ENCODE peak calls at places on chromosomes 6 and 20, in seven cellular contexts. B, M, H, C, L, V and Q are unnamed samples.

GRCh38 chr20:45419188-45420091 is 3.5 kb downstream of the PIGT start:
- DNase-seq in H (peak), B (peak), M (no peak), V (peak), L (peak), C (peak), Q (peak)

GRCh38 chr6:137489410-137490371 is 4.5 kb downstream of the OLIG3 start:
- DNase-seq in M (peak), V (no peak), H (no peak), L (peak), B (no peak), C (no peak), Q (no peak)

GRCh38 chr6:33993653-33994052 is 152.2 kb downstream of the GRM4 start:
- DNase-seq in L (no peak), C (no peak), B (no peak), V (no peak), M (no peak), H (no peak), Q (no peak)

GRCh38 chr20:61880706-61881105 is 185.0 kb downstream of the TAF4 start:
- DNase-seq in L (no peak), B (no peak), V (no peak), H (no peak), M (no peak), C (no peak), Q (no peak)

GRCh38 chr6:44278774-44279697 is 8.8 kb downstream of the TMEM151B start:
- DNase-seq in H (no peak), C (no peak), B (no peak), M (no peak), L (no peak), V (no peak), Q (no peak)

GRCh38 chr6:104955491-104955890 is 1.4 kb upstream of the LIN28B start:
- DNase-seq in M (no peak), L (no peak), B (no peak), C (no peak), V (no peak), H (no peak), Q (no peak)

GRCh38 chr20:41509801-41510200 is 108.4 kb downstream of the CHD6 start:
- DNase-seq in M (no peak), B (no peak), L (peak), H (no peak), V (peak), C (peak), Q (peak)

GRCh38 chr20:13302647-13303425 is 81.8 kb downstream of the ISM1 start:
- DNase-seq in L (peak), V (no peak), B (no peak), M (no peak), H (peak), C (no peak), Q (no peak)

GRCh38 chr20:34951252-34951651 is 4.4 kb downstream of the GSS start:
- DNase-seq in C (no peak), V (no peak), M (no peak), L (no peak), H (no peak), B (no peak), Q (no peak)

GRCh38 chr20:38935285-38935684 is 9.1 kb downstream of the FAM83D start:
- DNase-seq in M (no peak), L (peak), C (no peak), V (no peak), H (peak), B (no peak), Q (no peak)

GRCh38 chr20:39067526-39068216 is 105.5 kb downstream of the DHX35 start:
- DNase-seq in V (no peak), L (peak), H (no peak), C (no peak), B (no peak), M (no peak), Q (no peak)

GRCh38 chr20:36445847-36446246 is 95.5 kb upstream of the MYL9 start:
- DNase-seq in B (no peak), V (no peak), L (no peak), C (no peak), M (no peak), H (no peak), Q (no peak)

GRCh38 chr20:45456632-45457031 is 12.9 kb upstream of the WFDC2 start:
- DNase-seq in M (no peak), L (no peak), V (no peak), C (no peak), H (no peak), B (no peak), Q (no peak)

GRCh38 chr6:88380618-88381288 is 214.6 kb upstream of the CNR1 start:
- DNase-seq in B (no peak), L (no peak), M (no peak), H (no peak), V (no peak), C (no peak), Q (no peak)

GRCh38 chr6:110537208-110538123 is 61.1 kb upstream of the SLC22A16 start:
- DNase-seq in H (peak), M (no peak), L (peak), B (no peak), C (no peak), V (no peak), Q (no peak)

DNA sequence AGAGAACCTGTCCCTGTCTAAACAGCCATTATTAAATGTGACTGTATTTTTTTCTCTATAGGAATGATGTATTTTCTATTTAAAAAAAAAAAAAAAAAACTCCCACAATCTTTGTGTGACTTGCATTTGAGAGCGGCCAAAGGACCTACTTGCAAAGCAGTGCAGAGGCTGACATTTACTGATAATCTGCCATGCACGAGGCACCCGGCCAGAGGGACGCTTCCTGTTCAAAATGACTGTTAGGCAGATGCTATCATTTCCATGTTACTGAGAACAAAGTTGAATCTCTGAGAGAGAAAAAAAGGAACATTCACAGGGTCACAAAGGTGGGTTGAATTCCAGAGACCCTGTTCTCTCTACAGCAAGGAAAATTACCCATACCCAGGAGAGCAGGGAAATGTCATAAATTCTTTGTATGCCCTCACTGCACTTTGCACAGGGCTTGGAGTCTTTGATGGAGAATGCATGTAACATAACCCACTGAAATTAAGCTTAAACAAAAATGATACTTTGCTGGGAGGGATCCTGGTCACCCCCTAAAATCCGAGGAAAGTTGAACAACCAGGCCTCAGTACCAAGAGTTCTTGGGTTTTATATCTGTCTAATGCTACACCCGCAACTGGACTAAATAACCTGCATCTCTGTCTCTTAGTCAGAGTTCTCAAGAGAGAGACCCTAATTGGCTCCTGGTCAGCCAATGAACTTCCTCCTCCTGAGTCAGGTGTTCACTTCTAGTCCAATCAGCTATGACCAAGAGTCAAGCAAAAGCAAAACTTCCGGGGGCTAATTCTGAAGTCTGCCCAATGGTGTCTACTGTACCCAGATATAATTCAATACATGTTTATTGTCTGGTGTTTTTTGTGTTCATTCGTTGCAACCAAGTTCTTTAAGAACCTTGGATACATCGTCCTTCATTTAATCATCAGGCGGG is 61.2 kb downstream of the GCLC start:
- DNase-seq in M (no peak), B (peak), V (peak), L (peak), C (peak), H (no peak), Q (peak)
- H3K4me3 ChIP-seq in M (no peak), B (no peak), V (no peak), L (no peak), C (no peak), H (no peak), Q (peak)

DNA sequence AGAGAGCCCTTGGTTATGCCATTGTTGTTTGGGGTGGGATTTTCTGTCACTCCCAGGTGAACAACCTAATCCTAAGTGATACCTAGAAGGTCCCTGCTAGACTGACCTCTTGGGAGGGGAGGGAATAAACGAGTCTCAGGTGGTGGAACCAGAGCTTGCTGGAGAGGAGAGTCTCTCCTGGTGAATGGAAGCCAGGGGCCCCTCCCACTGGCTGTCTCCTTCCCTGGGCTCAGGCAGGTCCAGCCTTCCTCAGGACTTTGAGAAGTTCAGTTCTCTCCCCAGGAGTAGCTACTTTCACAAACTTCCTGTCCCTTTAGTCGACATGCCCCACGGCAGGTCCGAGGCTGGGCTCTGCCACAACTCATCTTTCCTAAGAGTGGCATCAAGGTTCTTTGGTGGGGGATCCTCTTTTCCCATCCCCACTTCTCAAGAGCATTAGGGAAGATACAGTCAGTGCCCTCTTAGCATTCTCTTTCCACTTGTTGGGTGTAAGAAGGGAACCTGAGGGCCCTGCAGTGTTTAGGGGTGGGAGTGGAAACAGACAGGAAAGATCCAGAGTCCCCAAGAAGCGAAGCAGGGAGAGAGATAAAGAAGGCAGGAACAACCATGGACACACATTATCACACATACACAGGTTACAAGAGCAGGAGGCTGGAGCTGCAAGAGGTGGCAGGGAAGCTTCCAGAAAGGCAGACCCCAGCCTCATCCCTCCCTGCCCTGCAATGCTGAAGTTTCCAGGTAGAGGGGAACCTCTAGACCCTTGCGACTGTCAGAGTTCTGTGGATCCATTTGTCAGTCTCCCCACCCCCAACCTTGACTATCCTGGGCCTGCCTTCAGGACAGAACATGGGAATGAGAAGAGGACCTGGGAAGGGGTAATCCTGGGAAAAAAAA is 900 bp upstream of the GLP1R start:
- DNase-seq in M (no peak), V (no peak), L (no peak), H (no peak), B (no peak), C (no peak), Q (no peak)
- H3K4me3 ChIP-seq in M (no peak), V (no peak), L (no peak), H (no peak), B (no peak), C (peak), Q (peak)

DNA sequence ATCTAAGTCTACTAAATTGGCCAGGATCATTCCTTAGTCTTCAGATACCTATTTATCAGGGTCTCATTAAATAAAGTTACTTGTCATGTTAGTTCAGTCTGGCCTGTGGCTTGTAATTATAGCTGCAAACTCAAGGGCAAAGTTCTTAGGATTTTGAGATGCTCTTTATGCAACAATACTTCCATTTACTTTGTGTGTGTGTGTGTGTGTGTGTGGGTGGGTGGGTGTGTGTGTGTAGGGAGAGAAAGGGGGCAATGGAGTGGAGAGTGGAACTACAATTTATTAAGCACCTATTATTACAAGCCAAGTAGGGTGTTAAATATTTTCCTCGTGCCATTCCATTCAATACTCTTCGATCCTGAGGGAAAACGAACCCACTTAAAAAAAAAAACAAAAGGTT is 17.7 kb upstream of the TBC1D20 start:
- DNase-seq in B (no peak), L (no peak), H (no peak), V (no peak), M (no peak), C (no peak), Q (no peak)
- H3K4me3 ChIP-seq in B (no peak), L (no peak), H (no peak), V (no peak), M (no peak), C (no peak), Q (no peak)

DNA sequence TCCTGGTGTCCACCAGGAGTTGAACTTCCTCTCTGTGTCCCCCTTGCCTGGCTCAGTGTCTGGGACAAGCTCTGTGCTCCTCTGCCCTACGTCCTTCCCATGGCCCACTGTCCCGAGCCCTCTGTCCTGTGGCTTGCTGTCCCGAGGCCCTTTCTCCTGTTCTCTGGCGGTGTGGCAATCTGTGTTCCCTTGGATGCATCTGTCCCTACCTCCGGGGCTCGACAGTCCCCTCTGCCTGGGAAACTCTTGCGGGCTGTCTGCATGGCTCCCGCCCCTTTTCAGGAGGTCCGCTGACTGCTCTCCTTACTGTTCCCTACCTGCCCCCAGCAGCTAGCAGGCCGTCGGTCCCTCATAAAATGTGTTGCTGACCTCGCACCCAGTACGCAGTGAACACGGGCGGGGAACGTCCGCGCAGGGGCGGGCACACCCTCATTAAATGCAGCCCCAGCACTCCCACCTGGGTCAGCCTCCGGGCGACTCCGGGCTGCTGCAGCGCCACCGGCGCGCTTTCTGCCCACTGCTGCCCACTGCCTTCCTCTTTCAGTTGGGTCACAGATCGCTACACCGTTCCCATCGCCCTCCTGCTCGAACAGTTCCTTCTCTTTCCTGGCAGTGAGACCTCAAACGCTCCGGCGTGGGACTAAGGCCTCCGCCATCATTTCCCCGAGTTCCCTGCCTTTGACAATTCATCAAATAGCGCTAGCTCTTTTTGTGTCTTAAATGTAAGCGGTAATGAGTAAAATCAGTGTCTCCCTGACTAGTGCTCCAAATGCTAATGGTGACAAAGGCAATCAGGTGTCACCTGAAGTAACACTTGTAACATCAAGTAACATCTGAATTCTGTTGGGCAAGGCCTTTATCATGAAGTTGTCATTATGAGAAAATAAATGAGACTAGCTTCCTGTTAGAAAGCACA is 60.5 kb downstream of the RSPH3 start:
- DNase-seq in H (no peak), V (no peak), C (no peak), B (no peak), M (no peak), L (no peak), Q (no peak)
- H3K4me3 ChIP-seq in H (peak), V (peak), C (peak), B (no peak), M (peak), L (no peak), Q (peak)

GRCh38 chr20:25050082-25050481 is 7.9 kb downstream of the ACSS1 start:
- DNase-seq in C (no peak), H (no peak), V (no peak), L (no peak), B (peak), M (no peak), Q (no peak)
- H3K4me3 ChIP-seq in C (no peak), H (no peak), V (no peak), L (no peak), B (no peak), M (no peak), Q (peak)